ENCODE peak calls at places on chromosomes 6 and 20, in seven cellular contexts. E is GM23338, J is endothelial cell of umbilical vein, G is HAP-1, S is stomach, X is testis, Q is aorta. K is an unnamed sample.
A peak's percentile ranks its signal among the peaks of the same experiment; 100 is the strongest.

GRCh38 chr20:48607544-48607865 is 220.3 kb downstream of the PREX1 start:
- DNase-seq in E (no peak), J (no peak), G (peak; percentile 2), S (no peak), X (no peak), Q (no peak), K (no peak)

GRCh38 chr6:40350193-40350941 is 236.8 kb downstream of the LRFN2 start:
- DNase-seq in E (no peak), J (no peak), G (no peak), S (no peak), X (no peak), Q (no peak), K (no peak)

GRCh38 chr20:42754713-42755112 is 435.0 kb downstream of the PTPRT start:
- DNase-seq in E (no peak), J (no peak), G (no peak), S (no peak), X (no peak), Q (no peak), K (no peak)

GRCh38 chr20:17615645-17616479 is 46.0 kb downstream of the DSTN start:
- DNase-seq in E (no peak), J (no peak), G (peak; percentile 5), S (peak; percentile 25), X (peak; percentile 11), Q (peak; percentile 74), K (peak; percentile 76)

GRCh38 chr6:167328086-167328485 is 3.2 kb downstream of the TTLL2 start:
- DNase-seq in E (no peak), J (no peak), G (no peak), S (no peak), X (no peak), Q (no peak), K (no peak)

GRCh38 chr6:159977242-159978214 is 8.6 kb downstream of the IGF2R start:
- DNase-seq in E (no peak), J (no peak), G (peak; percentile 23), S (no peak), X (peak; percentile 79), Q (no peak), K (no peak)

GRCh38 chr6:149864578-149865535 is 698 bp upstream of the LRP11 start:
- DNase-seq in E (peak; percentile 90), J (peak; percentile 78), G (peak; percentile 58), S (peak; percentile 41), X (peak; percentile 61), Q (no peak), K (no peak)

GRCh38 chr6:55985309-55985708 is 109.9 kb upstream of the BMP5 start:
- DNase-seq in E (no peak), J (no peak), G (no peak), S (no peak), X (no peak), Q (no peak), K (no peak)

GRCh38 chr20:35359335-35359997 is 52.3 kb downstream of the UQCC1 start:
- DNase-seq in E (no peak), J (no peak), G (no peak), S (no peak), X (no peak), Q (no peak), K (no peak)

GRCh38 chr6:29516108-29516507 is 28.4 kb upstream of the MAS1L start:
- DNase-seq in E (no peak), J (no peak), G (no peak), S (no peak), X (no peak), Q (no peak), K (no peak)

GRCh38 chr6:95084867-95085266 is 492.5 kb upstream of the MANEA start:
- DNase-seq in E (no peak), J (no peak), G (no peak), S (no peak), X (no peak), Q (peak; percentile 43), K (no peak)

GRCh38 chr20:58020656-58021454 is 207.6 kb downstream of the ANKRD60 start:
- DNase-seq in E (no peak), J (no peak), G (no peak), S (no peak), X (no peak), Q (peak; percentile 74), K (peak; percentile 24)

GRCh38 chr20:381581-382290 is 1.2 kb downstream of the TRIB3 start:
- DNase-seq in E (peak; percentile 56), J (peak; percentile 48), G (peak; percentile 89), S (peak; percentile 79), X (peak; percentile 49), Q (peak; percentile 86), K (peak; percentile 96)

GRCh38 chr6:145137425-145137824 is 597.9 kb downstream of the EPM2A start:
- DNase-seq in E (peak; percentile 49), J (peak; percentile 29), G (peak; percentile 11), S (no peak), X (no peak), Q (no peak), K (no peak)

GRCh38 chr6:90739339-90739738 is 152.5 kb upstream of the MAP3K7 start:
- DNase-seq in E (peak; percentile 31), J (no peak), G (no peak), S (no peak), X (no peak), Q (no peak), K (no peak)

GRCh38 chr6:146990821-146991798 is 213.1 kb upstream of the STXBP5 start:
- DNase-seq in E (no peak), J (peak; percentile 62), G (no peak), S (no peak), X (no peak), Q (no peak), K (no peak)

GRCh38 chr6:168102093-168102985 is 23.3 kb upstream of the FRMD1 start:
- DNase-seq in E (peak; percentile 52), J (no peak), G (no peak), S (peak; percentile 89), X (no peak), Q (peak; percentile 51), K (no peak)

GRCh38 chr20:19867074-19867473 is 109.0 kb downstream of the RIN2 start:
- DNase-seq in E (no peak), J (no peak), G (no peak), S (no peak), X (no peak), Q (no peak), K (no peak)

GRCh38 chr20:25055711-25056492 is 2.0 kb downstream of the ACSS1 start:
- DNase-seq in E (no peak), J (peak; percentile 9), G (no peak), S (peak; percentile 32), X (peak; percentile 33), Q (no peak), K (peak; percentile 70)

GRCh38 chr6:39453236-39453635 is 130.7 kb upstream of the KCNK16 start:
- DNase-seq in E (no peak), J (no peak), G (no peak), S (no peak), X (no peak), Q (no peak), K (no peak)

GRCh38 chr6:142853244-142854180 is 91.5 kb downstream of the HIVEP2 start:
- DNase-seq in E (peak; percentile 26), J (no peak), G (no peak), S (no peak), X (no peak), Q (no peak), K (no peak)
- H3K4me1 ChIP-seq in E (peaks cover 36% of the 10 kb centered on the region), J (peaks cover 7% of the 10 kb centered on the region), G (no peaks in the 10 kb centered on the region), S (peaks cover 58% of the 10 kb centered on the region), X (no peaks in the 10 kb centered on the region), Q (no peaks in the 10 kb centered on the region), K (peaks cover 73% of the 10 kb centered on the region)

GRCh38 chr20:37522258-37523011 is 1.4 kb downstream of the NNAT start:
- DNase-seq in E (peak; percentile 95), J (peak; percentile 44), G (no peak), S (peak; percentile 58), X (no peak), Q (no peak), K (peak; percentile 74)

GRCh38 chr20:37523012-37523391 is 2.0 kb downstream of the NNAT start:
- DNase-seq in E (peak; percentile 37), J (no peak), G (no peak), S (peak; percentile 25), X (no peak), Q (no peak), K (peak; percentile 58)

GRCh38 chr20:37524859-37525708 is 2.6 kb downstream of the BLCAP start:
- DNase-seq in E (no peak), J (no peak), G (no peak), S (peak; percentile 23), X (no peak), Q (no peak), K (peak; percentile 39)

GRCh38 chr20:37525810-37526209 is 1.9 kb downstream of the BLCAP start:
- DNase-seq in E (no peak), J (no peak), G (no peak), S (no peak), X (no peak), Q (no peak), K (peak; percentile 31)

DNA sequence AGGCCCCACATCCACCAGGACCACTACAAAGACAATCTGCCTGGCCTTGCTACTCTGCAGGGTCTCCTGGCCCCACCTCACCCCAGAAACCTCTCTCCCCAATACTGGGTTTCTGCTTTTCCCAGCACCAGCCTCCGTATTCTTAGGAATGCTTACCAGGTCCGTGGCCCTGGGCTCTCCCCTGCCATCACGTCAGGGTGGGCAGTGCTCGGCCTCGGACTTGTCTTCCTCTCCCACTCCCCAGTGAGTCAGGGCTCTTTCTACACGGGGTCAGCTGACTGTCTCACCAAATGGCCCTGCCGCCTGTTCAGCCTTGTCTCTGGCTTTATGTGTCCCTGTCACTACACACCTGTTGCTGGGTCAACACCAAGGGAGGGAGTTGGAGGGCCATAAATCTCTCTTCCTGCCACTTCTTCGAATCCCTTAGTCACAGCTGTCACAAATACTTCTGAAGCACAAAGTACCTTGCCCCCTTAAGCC is 3.2 kb downstream of the NNAT start:
- DNase-seq in E (no peak), J (no peak), G (no peak), S (peak; percentile 13), X (no peak), Q (no peak), K (peak; percentile 62)
- H3K4me3 ChIP-seq in E (no peak overlapping the region), J (no peak overlapping the region), G (no peak overlapping the region), S (no peak overlapping the region), X (no peak overlapping the region), Q (no peak overlapping the region), K (no peak overlapping the region)

DNA sequence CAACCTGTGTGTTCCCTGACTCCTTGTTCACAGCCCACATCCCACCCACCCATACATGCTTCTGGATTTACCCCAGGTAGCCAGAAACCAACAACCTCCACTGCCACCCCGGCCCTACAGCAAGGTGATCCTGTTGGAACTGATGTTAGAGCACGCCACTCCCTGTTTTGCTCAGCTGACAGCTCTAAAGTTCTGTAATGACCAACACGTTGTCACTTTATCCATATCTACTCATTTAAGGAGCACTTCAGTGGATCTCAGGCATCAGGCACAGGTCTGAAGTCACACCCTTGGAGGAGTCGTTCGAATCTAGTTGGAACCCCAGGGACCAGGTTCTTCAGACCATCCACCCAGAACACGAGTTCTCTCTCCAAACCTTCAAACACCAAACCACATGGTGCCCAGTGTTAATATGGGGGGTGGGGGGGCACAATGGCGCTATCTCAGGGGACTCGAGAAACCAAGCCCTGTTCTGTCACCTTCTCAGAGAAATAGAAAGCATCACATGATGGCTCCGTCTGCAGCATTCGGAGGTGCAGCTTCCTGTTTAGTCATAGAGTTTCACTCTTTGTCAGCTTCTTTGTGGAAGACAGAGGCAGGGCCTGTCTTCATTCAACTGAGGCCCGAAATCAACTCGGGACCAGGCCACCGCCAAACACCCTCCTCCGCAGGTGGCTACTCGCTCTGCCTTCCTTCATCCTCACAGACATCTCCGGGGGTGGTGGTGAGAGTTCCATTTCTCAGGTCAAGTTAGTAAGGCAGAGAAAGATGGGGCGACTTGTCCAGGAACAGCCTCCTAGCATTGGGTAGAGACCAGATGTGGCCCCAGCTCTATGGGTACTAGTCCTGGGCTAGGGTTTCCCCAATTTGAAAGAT is 142.2 kb downstream of the NFATC2 start:
- DNase-seq in E (no peak), J (no peak), G (no peak), S (peak; percentile 32), X (no peak), Q (no peak), K (peak; percentile 84)
- H3K4me1 ChIP-seq in E (peaks cover 11% of the 10 kb centered on the region), J (peaks cover 3% of the 10 kb centered on the region), G (no peaks in the 10 kb centered on the region), S (peaks cover 9% of the 10 kb centered on the region), X (peaks cover 5% of the 10 kb centered on the region), Q (no peaks in the 10 kb centered on the region), K (peaks cover 68% of the 10 kb centered on the region)

GRCh38 chr20:5663396-5663795 is 86.8 kb upstream of the SHLD1 start:
- DNase-seq in E (no peak), J (no peak), G (no peak), S (no peak), X (no peak), Q (no peak), K (no peak)
- H3K4me3 ChIP-seq in E (no peak overlapping the region), J (no peak overlapping the region), G (no peak overlapping the region), S (no peak overlapping the region), X (no peak overlapping the region), Q (no peak overlapping the region), K (no peak overlapping the region)